ENCODE peak calls at places on chromosomes 3 and 15, in four cellular contexts. One of them, this sample, is unnamed.

GRCh38 chr3:180433172-180433571 is 168.8 kb upstream of the TTC14 start:
- DNase-seq in K562: no peak
- DNase-seq in IMR-90: peak
- DNase-seq in H1: no peak
- DNase-seq in this sample: no peak

GRCh38 chr15:89566141-89566540 is 9.1 kb upstream of the TICRR start:
- DNase-seq in K562: no peak
- DNase-seq in IMR-90: no peak
- DNase-seq in H1: no peak
- DNase-seq in this sample: no peak

GRCh38 chr3:152623286-152623685 is 211.6 kb upstream of the P2RY1 start:
- DNase-seq in K562: no peak
- DNase-seq in IMR-90: no peak
- DNase-seq in H1: no peak
- DNase-seq in this sample: no peak

GRCh38 chr15:59039225-59039624 is 51.8 kb downstream of the RNF111 start:
- DNase-seq in K562: no peak
- DNase-seq in IMR-90: no peak
- DNase-seq in H1: no peak
- DNase-seq in this sample: no peak

GRCh38 chr15:83845230-83845629 is 191.3 kb downstream of the ADAMTSL3 start:
- DNase-seq in K562: no peak
- DNase-seq in IMR-90: peak
- DNase-seq in H1: no peak
- DNase-seq in this sample: no peak

GRCh38 chr3:47954562-47954961 is 61.7 kb downstream of the MAP4 start:
- DNase-seq in K562: no peak
- DNase-seq in IMR-90: peak
- DNase-seq in H1: no peak
- DNase-seq in this sample: peak

GRCh38 chr3:190586631-190587000 is 72.7 kb downstream of the IL1RAP start:
- DNase-seq in K562: no peak
- DNase-seq in IMR-90: peak
- DNase-seq in H1: no peak
- DNase-seq in this sample: no peak

GRCh38 chr3:16825617-16826204 is 59.0 kb upstream of the PLCL2 start:
- DNase-seq in K562: no peak
- DNase-seq in IMR-90: no peak
- DNase-seq in H1: no peak
- DNase-seq in this sample: no peak

GRCh38 chr3:159619341-159619885 is 369.2 kb upstream of the IL12A start:
- DNase-seq in K562: no peak
- DNase-seq in IMR-90: peak
- DNase-seq in H1: no peak
- DNase-seq in this sample: no peak

GRCh38 chr3:14452676-14453367 is 50.4 kb downstream of the SLC6A6 start:
- DNase-seq in K562: no peak
- DNase-seq in IMR-90: peak
- DNase-seq in H1: no peak
- DNase-seq in this sample: no peak

GRCh38 chr3:132006605-132007204 is 28.1 kb downstream of the CPNE4 start:
- DNase-seq in K562: peak
- DNase-seq in IMR-90: peak
- DNase-seq in H1: peak
- DNase-seq in this sample: peak

GRCh38 chr3:10416730-10417300 is 88.6 kb downstream of the ATP2B2 start:
- DNase-seq in K562: no peak
- DNase-seq in IMR-90: no peak
- DNase-seq in H1: no peak
- DNase-seq in this sample: no peak

GRCh38 chr3:87175662-87176230 is 51.4 kb upstream of the CHMP2B start:
- DNase-seq in K562: no peak
- DNase-seq in IMR-90: no peak
- DNase-seq in H1: no peak
- DNase-seq in this sample: no peak

GRCh38 chr3:150495563-150496168 is 50.6 kb downstream of the SERP1 start:
- DNase-seq in K562: peak
- DNase-seq in IMR-90: peak
- DNase-seq in H1: no peak
- DNase-seq in this sample: peak

GRCh38 chr15:55981596-55982249 is 11.7 kb downstream of the NEDD4 start:
- DNase-seq in K562: no peak
- DNase-seq in IMR-90: no peak
- DNase-seq in H1: no peak
- DNase-seq in this sample: no peak

GRCh38 chr15:40493089-40493840 is 22.5 kb downstream of the CHST14 start:
- DNase-seq in K562: no peak
- DNase-seq in IMR-90: no peak
- DNase-seq in H1: no peak
- DNase-seq in this sample: no peak

GRCh38 chr3:72047472-72047871 is 262.5 kb upstream of the PROK2 start:
- DNase-seq in K562: no peak
- DNase-seq in IMR-90: no peak
- DNase-seq in H1: no peak
- DNase-seq in this sample: no peak

GRCh38 chr15:25618161-25618560 is 179.3 kb upstream of the UBE3A start:
- DNase-seq in K562: no peak
- DNase-seq in IMR-90: no peak
- DNase-seq in H1: no peak
- DNase-seq in this sample: no peak

GRCh38 chr3:50267280-50267913 is 1.6 kb upstream of the SEMA3B start:
- DNase-seq in K562: peak
- DNase-seq in IMR-90: no peak
- DNase-seq in H1: peak
- DNase-seq in this sample: no peak

GRCh38 chr15:90513448-90513847 is 16.3 kb upstream of the CRTC3 start:
- DNase-seq in K562: no peak
- DNase-seq in IMR-90: no peak
- DNase-seq in H1: no peak
- DNase-seq in this sample: peak

GRCh38 chr15:20106026-20106425 is 435.6 kb downstream of the GOLGA6L6 start:
- DNase-seq in K562: no peak
- DNase-seq in IMR-90: no peak
- DNase-seq in H1: no peak
- DNase-seq in this sample: no peak

GRCh38 chr15:90914240-90915080 is 11.4 kb downstream of the MAN2A2 start:
- DNase-seq in K562: no peak
- DNase-seq in IMR-90: no peak
- DNase-seq in H1: no peak
- DNase-seq in this sample: no peak

GRCh38 chr3:151837057-151837456 is 23.1 kb downstream of the AADAC start:
- DNase-seq in K562: peak
- DNase-seq in IMR-90: peak
- DNase-seq in H1: no peak
- DNase-seq in this sample: no peak

GRCh38 chr3:141489184-141489583 is 2.4 kb downstream of the RASA2 start:
- DNase-seq in K562: no peak
- DNase-seq in IMR-90: no peak
- DNase-seq in H1: no peak
- DNase-seq in this sample: no peak

GRCh38 chr3:51715231-51716058 is 8.6 kb downstream of the GRM2 start:
- DNase-seq in K562: no peak
- DNase-seq in IMR-90: no peak
- DNase-seq in H1: no peak
- DNase-seq in this sample: no peak

GRCh38 chr15:55770808-55771207 is 27.9 kb upstream of the PRTG start:
- DNase-seq in K562: no peak
- DNase-seq in IMR-90: no peak
- DNase-seq in H1: no peak
- DNase-seq in this sample: no peak

GRCh38 chr3:17195192-17195611 is 310.4 kb downstream of the PLCL2 start:
- DNase-seq in K562: no peak
- DNase-seq in IMR-90: peak
- DNase-seq in H1: no peak
- DNase-seq in this sample: no peak

GRCh38 chr15:49015896-49016295 is 30.4 kb downstream of the SECISBP2L start:
- DNase-seq in K562: no peak
- DNase-seq in IMR-90: no peak
- DNase-seq in H1: no peak
- DNase-seq in this sample: no peak

GRCh38 chr3:71652786-71653419 is 69.4 kb upstream of the FOXP1 start:
- DNase-seq in K562: peak
- DNase-seq in IMR-90: peak
- DNase-seq in H1: no peak
- DNase-seq in this sample: peak

GRCh38 chr15:44215594-44215993 is 20.5 kb upstream of the FRMD5 start:
- DNase-seq in K562: no peak
- DNase-seq in IMR-90: peak
- DNase-seq in H1: no peak
- DNase-seq in this sample: peak
- TF ChIP-seq RFX5 in K562: no peak
- TF ChIP-seq RFX5 in IMR-90: no peak
- TF ChIP-seq RFX5 in H1: no peak
- TF ChIP-seq RFX5 in this sample: no peak

DNA sequence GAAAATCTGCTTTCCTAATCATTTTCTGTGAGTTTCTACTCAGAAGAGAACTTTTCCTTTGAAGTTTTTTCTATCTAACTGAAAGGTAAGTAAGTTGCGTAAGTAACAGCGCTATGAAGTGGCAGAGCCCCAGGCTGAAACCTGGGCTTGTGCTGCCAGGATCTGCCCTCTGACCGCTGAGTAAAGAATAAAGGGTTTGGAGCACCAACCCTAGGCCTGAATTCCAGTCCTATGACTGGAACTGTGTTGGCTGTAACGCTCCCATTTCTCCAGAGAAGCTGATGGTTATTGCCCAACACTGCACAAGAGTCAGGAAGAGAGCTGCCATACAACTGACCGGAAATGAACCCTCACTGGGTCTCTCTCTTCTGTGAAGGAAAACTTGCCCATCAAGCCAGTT is 87.0 kb downstream of the FOXB1 start:
- DNase-seq in K562: no peak
- DNase-seq in IMR-90: peak
- DNase-seq in H1: no peak
- DNase-seq in this sample: peak
- TF ChIP-seq CEBPB in K562: no peak
- TF ChIP-seq CEBPB in IMR-90: peak
- TF ChIP-seq CEBPB in H1: peak
- TF ChIP-seq CEBPB in this sample: peak

GRCh38 chr15:70272565-70273355 is 175.0 kb upstream of the TLE3 start:
- DNase-seq in K562: no peak
- DNase-seq in IMR-90: no peak
- DNase-seq in H1: no peak
- DNase-seq in this sample: no peak
- TF ChIP-seq RFX5 in K562: no peak
- TF ChIP-seq RFX5 in IMR-90: no peak
- TF ChIP-seq RFX5 in H1: no peak
- TF ChIP-seq RFX5 in this sample: no peak

DNA sequence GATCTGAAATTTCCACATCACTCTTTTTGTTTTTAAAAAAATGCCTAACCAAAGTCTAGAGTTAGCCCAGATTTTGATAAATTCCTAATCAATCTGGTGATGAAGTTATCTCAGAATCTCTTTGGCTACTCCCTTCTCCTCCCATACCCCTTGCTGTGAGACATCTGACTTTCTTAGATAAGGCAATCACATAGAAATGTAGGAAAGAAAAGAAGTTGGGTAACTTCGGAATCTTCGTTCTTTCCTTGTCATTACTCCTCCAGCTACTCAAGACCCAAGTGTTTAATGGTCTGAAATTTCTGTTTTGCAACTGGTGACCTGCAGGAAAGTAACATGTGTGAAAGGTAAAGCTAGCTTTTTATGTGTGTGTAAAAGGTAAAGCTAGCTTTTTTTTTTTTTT is 37.8 kb downstream of the MYL3 start:
- DNase-seq in K562: no peak
- DNase-seq in IMR-90: no peak
- DNase-seq in H1: no peak
- DNase-seq in this sample: no peak
- TF ChIP-seq CEBPB in K562: no peak
- TF ChIP-seq CEBPB in IMR-90: no peak
- TF ChIP-seq CEBPB in H1: no peak
- TF ChIP-seq CEBPB in this sample: no peak

DNA sequence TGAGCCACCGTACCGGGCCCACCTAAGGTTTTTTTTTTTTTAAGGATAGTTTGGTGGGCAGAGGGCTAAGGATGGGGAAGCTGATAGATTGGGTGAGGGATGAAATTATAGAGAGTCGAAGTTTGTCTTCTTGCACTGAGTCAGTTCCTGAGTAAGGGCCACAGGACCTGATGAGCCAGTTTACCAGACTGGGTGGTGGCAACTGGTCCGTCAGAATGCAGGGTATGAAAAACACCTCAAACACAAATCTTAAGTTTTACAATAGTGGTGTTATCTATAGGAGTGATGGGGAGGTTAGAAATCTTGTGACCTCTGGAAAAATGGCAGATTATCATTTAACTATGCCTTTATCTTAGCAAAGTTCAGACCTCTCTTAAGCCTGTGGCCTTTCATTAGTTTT is 2.8 kb downstream of the ZNF860 start:
- DNase-seq in K562: no peak
- DNase-seq in IMR-90: no peak
- DNase-seq in H1: no peak
- DNase-seq in this sample: no peak
- TF ChIP-seq RFX5 in K562: no peak
- TF ChIP-seq RFX5 in IMR-90: no peak
- TF ChIP-seq RFX5 in H1: no peak
- TF ChIP-seq RFX5 in this sample: no peak

GRCh38 chr15:93029613-93030429 is 59.2 kb downstream of the RGMA start:
- DNase-seq in K562: no peak
- DNase-seq in IMR-90: peak
- DNase-seq in H1: peak
- DNase-seq in this sample: no peak
- TF ChIP-seq CEBPB in K562: no peak
- TF ChIP-seq CEBPB in IMR-90: no peak
- TF ChIP-seq CEBPB in H1: no peak
- TF ChIP-seq CEBPB in this sample: no peak

DNA sequence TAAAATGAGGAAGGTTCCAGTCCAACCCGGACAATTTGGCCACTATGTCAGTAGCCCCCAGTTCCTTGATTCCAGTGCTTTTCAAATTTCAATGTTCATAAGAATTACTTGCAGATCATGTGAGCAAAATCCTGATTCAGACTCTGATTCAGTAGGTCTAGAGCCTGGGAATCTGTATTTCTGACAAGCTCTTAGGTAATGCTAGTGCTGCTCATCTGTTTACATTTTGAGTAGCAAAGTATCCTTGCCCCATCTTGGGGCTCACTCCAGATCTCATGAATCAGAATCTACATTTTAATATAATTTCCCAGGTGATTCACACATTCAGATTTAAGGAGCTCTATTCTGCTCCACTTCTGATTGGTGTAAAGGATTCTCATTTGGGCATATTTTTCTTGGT is 142.0 kb downstream of the NAALADL2 start:
- DNase-seq in K562: no peak
- DNase-seq in IMR-90: peak
- DNase-seq in H1: no peak
- DNase-seq in this sample: no peak
- TF ChIP-seq RFX5 in K562: no peak
- TF ChIP-seq RFX5 in IMR-90: no peak
- TF ChIP-seq RFX5 in H1: no peak
- TF ChIP-seq RFX5 in this sample: no peak